ENCODE peak calls at places on chromosome 20, in six cellular contexts. Q, O, C, B, K and W are unnamed samples.

GRCh38 chr20:14922503-14923267 is 585.3 kb upstream of the FLRT3 start:
- DNase-seq in C (no peak), Q (no peak), B (no peak), O (no peak), K (no peak), W (no peak)

GRCh38 chr20:47273591-47274235 is 82.8 kb downstream of the ZMYND8 start:
- DNase-seq in K (no peak), C (no peak), B (peak; percentile 53), Q (no peak), O (no peak), W (no peak)

GRCh38 chr20:1075564-1075963 is 42.8 kb upstream of the PSMF1 start:
- DNase-seq in C (no peak), K (no peak), O (no peak), B (no peak), Q (no peak), W (no peak)

GRCh38 chr20:8401491-8401890 is 269.4 kb downstream of the PLCB1 start:
- DNase-seq in B (no peak), Q (no peak), K (no peak), C (no peak), O (no peak), W (no peak)

GRCh38 chr20:24497851-24498250 is 28.4 kb downstream of the SYNDIG1 start:
- DNase-seq in K (peak; percentile 53), Q (no peak), C (peak; percentile 91), B (peak; percentile 7), O (no peak), W (peak; percentile 59)

GRCh38 chr20:51331466-51331865 is 211.1 kb downstream of the NFATC2 start:
- DNase-seq in K (no peak), Q (no peak), C (no peak), O (no peak), B (no peak), W (no peak)

GRCh38 chr20:63627129-63627699 is 313 bp upstream of the GMEB2 start:
- DNase-seq in B (peak; percentile 95), Q (peak; percentile 93), C (peak; percentile 91), O (peak; percentile 83), K (peak; percentile 96), W (peak; percentile 78)

GRCh38 chr20:37323985-37324384 is 22.0 kb upstream of the SRC start:
- DNase-seq in K (no peak), C (no peak), B (peak; percentile 72), O (no peak), Q (no peak), W (no peak)

GRCh38 chr20:44006126-44006525 is 91.5 kb downstream of the TOX2 start:
- DNase-seq in C (no peak), O (no peak), B (no peak), Q (no peak), K (no peak), W (no peak)

GRCh38 chr20:7744411-7744810 is 195.8 kb downstream of the HAO1 start:
- DNase-seq in B (peak; percentile 82), Q (peak; percentile 61), O (no peak), C (no peak), K (no peak), W (no peak)

GRCh38 chr20:21520702-21521595 is 7.1 kb upstream of the NKX2-2 start:
- DNase-seq in O (no peak), C (no peak), K (no peak), Q (no peak), B (no peak), W (no peak)

GRCh38 chr20:31906001-31906400 is 35.6 kb downstream of the TTLL9 start:
- DNase-seq in B (no peak), Q (no peak), C (no peak), O (no peak), K (no peak), W (no peak)

GRCh38 chr20:51631011-51631950 is 88.8 kb upstream of the NFATC2 start:
- DNase-seq in B (peak; percentile 100), C (no peak), Q (peak; percentile 97), K (peak; percentile 73), O (no peak), W (no peak)

GRCh38 chr20:32685541-32686529 is 12.1 kb upstream of the C20orf203 start:
- DNase-seq in B (peak; percentile 68), C (no peak), O (no peak), Q (peak; percentile 78), K (no peak), W (no peak)

GRCh38 chr20:49937023-49937929 is 1.1 kb downstream of the RNF114 start:
- DNase-seq in O (no peak), C (no peak), B (no peak), Q (no peak), K (no peak), W (no peak)

GRCh38 chr20:45971425-45971674 is 653 bp downstream of the ZNF335 start:
- DNase-seq in B (no peak), Q (no peak), O (no peak), K (no peak), C (no peak), W (no peak)

GRCh38 chr20:40462600-40462999 is 226.4 kb downstream of the MAFB start:
- DNase-seq in B (no peak), Q (no peak), K (no peak), O (no peak), C (no peak), W (no peak)

GRCh38 chr20:25076731-25077609 is 5.0 kb downstream of the VSX1 start:
- DNase-seq in B (peak; percentile 48), O (no peak), C (peak; percentile 96), K (no peak), Q (peak; percentile 86), W (peak; percentile 56)

GRCh38 chr20:64232794-64233193 is 22.8 kb upstream of the PCMTD2 start:
- DNase-seq in Q (no peak), B (no peak), K (no peak), O (no peak), C (peak; percentile 94), W (peak; percentile 59)

GRCh38 chr20:7146552-7147219 is 379.2 kb downstream of the BMP2 start:
- DNase-seq in O (no peak), C (no peak), B (no peak), Q (no peak), K (no peak), W (no peak)

GRCh38 chr20:44997171-44997570 is 30.9 kb downstream of the STK4 start:
- DNase-seq in C (no peak), K (no peak), Q (no peak), O (no peak), B (no peak), W (no peak)

GRCh38 chr20:20518263-20518662 is 150.4 kb downstream of the INSM1 start:
- DNase-seq in Q (no peak), O (no peak), K (no peak), B (no peak), C (no peak), W (no peak)

GRCh38 chr20:25573288-25574251 is 11.8 kb downstream of the NINL start:
- DNase-seq in Q (no peak), C (no peak), B (peak; percentile 60), K (no peak), O (no peak), W (no peak)

GRCh38 chr20:8305449-8305978 is 173.4 kb downstream of the PLCB1 start:
- DNase-seq in O (peak; percentile 42), K (no peak), B (peak; percentile 45), C (peak; percentile 75), Q (peak; percentile 79), W (no peak)

GRCh38 chr20:3847419-3847940 is 846 bp downstream of the MAVS start:
- DNase-seq in B (peak; percentile 14), K (no peak), Q (no peak), O (no peak), C (no peak), W (no peak)

GRCh38 chr20:57330998-57331397 is 1.4 kb downstream of the SPO11 start:
- DNase-seq in C (no peak), B (peak; percentile 15), O (no peak), Q (peak; percentile 17), K (no peak), W (no peak)

GRCh38 chr20:57669626-57670025 is 40.2 kb downstream of the PMEPA1 start:
- DNase-seq in Q (no peak), K (no peak), B (no peak), O (no peak), C (no peak), W (no peak)

GRCh38 chr20:51510961-51511360 is 31.6 kb downstream of the NFATC2 start:
- DNase-seq in C (no peak), O (no peak), B (no peak), K (no peak), Q (no peak), W (no peak)

GRCh38 chr20:54601831-54602515 is 126.6 kb downstream of the DOK5 start:
- DNase-seq in O (no peak), C (no peak), Q (no peak), B (no peak), K (no peak), W (no peak)